ENCODE peak calls at places on chromosomes 1 and 21, in seven cellular contexts. M is upper lobe of left lung, Y is right lobe of liver, G is IMR-90, A is heart left ventricle, P is HepG2, L is K562. C is an unnamed sample. For H3K4me1, the result is how much of the 10 kb centered on the place peaks cover.

GRCh38 chr1:210294991-210295773 is 33.5 kb upstream of the HHAT start:
- ATAC-seq in A (peak), M (no peak), G (peak), Y (peak), L (no peak), P (no peak), C (no peak)

GRCh38 chr1:184965889-184966860 is 8.1 kb downstream of the NIBAN1 start:
- ATAC-seq in Y (no peak), M (no peak), P (no peak), L (peak), A (peak), G (peak), C (no peak)

GRCh38 chr1:58932820-58933598 is 149.2 kb upstream of the JUN start:
- ATAC-seq in Y (peak), A (peak), P (peak), M (peak), G (peak), L (no peak), C (peak)

GRCh38 chr1:167365360-167365759 is 144.7 kb downstream of the POU2F1 start:
- ATAC-seq in G (no peak), L (no peak), Y (no peak), A (no peak), M (no peak), P (no peak), C (no peak)

GRCh38 chr1:197435224-197435623 is 167.2 kb downstream of the CRB1 start:
- ATAC-seq in G (no peak), M (no peak), L (no peak), P (no peak), A (no peak), Y (no peak), C (no peak)

GRCh38 chr1:46646844-46647243 is 21.3 kb downstream of the ATPAF1 start:
- ATAC-seq in P (no peak), G (no peak), Y (no peak), M (no peak), L (no peak), A (no peak), C (no peak)

GRCh38 chr1:99978218-99978617 is 8.4 kb downstream of the SLC35A3 start:
- ATAC-seq in G (no peak), A (no peak), M (no peak), P (no peak), Y (no peak), L (peak), C (no peak)

GRCh38 chr1:29395724-29396437 is 159.6 kb downstream of the PTPRU start:
- ATAC-seq in M (no peak), Y (peak), G (no peak), L (no peak), P (no peak), A (no peak), C (no peak)

GRCh38 chr1:61626820-61627219 is 98.1 kb downstream of the TM2D1 start:
- ATAC-seq in L (no peak), P (no peak), Y (no peak), A (peak), G (no peak), M (no peak), C (peak)

GRCh38 chr1:36420409-36420808 is 22.7 kb upstream of the LSM10 start:
- ATAC-seq in G (no peak), A (no peak), L (no peak), M (no peak), Y (no peak), P (no peak), C (peak)

GRCh38 chr1:178038372-178038771 is 55.5 kb upstream of the RASAL2 start:
- ATAC-seq in G (no peak), Y (no peak), L (no peak), M (no peak), P (no peak), A (no peak), C (no peak)

GRCh38 chr1:105779727-105780126 is 1276.7 kb upstream of the PRMT6 start:
- ATAC-seq in Y (no peak), L (no peak), G (no peak), M (peak), A (no peak), P (no peak), C (no peak)

GRCh38 chr21:25550805-25551204 is 56.5 kb downstream of the MRPL39 start:
- ATAC-seq in P (no peak), Y (no peak), G (no peak), A (no peak), M (no peak), L (no peak), C (no peak)

GRCh38 chr1:55544826-55545225 is 329.7 kb upstream of the USP24 start:
- ATAC-seq in A (no peak), P (no peak), M (no peak), L (no peak), G (no peak), Y (no peak), C (no peak)

GRCh38 chr1:110829955-110830553 is 42.9 kb upstream of the CD53 start:
- ATAC-seq in G (peak), L (peak), P (peak), A (no peak), M (peak), Y (peak), C (no peak)

GRCh38 chr21:44006017-44006624 is 6.0 kb upstream of the TRAPPC10 start:
- ATAC-seq in L (peak), M (peak), P (peak), Y (peak), G (peak), A (peak), C (peak)

GRCh38 chr1:206967096-206967851 is 3.0 kb downstream of the FCAMR start:
- ATAC-seq in Y (peak), P (no peak), M (no peak), G (no peak), L (no peak), A (peak), C (no peak)

GRCh38 chr1:225509770-225510169 is 81.9 kb upstream of the LBR start:
- ATAC-seq in A (no peak), P (no peak), L (no peak), M (no peak), G (no peak), Y (no peak), C (no peak)

GRCh38 chr1:234093741-234094140 is 189.3 kb downstream of the SLC35F3 start:
- ATAC-seq in A (peak), M (peak), L (no peak), Y (no peak), G (no peak), P (peak), C (peak)

GRCh38 chr1:217048104-217048707 is 325.0 kb upstream of the ESRRG start:
- ATAC-seq in A (no peak), Y (no peak), P (peak), L (no peak), M (peak), G (no peak), C (no peak)

GRCh38 chr1:243542726-243543415 is 287.0 kb downstream of the SDCCAG8 start:
- ATAC-seq in G (no peak), L (no peak), Y (no peak), M (no peak), A (no peak), P (no peak), C (no peak)

GRCh38 chr1:79198841-79199240 is 192.3 kb upstream of the ADGRL4 start:
- ATAC-seq in Y (no peak), G (peak), L (no peak), P (no peak), M (no peak), A (no peak), C (no peak)

GRCh38 chr1:33081554-33082305 is 777 bp downstream of the AZIN2 start:
- ATAC-seq in L (peak), M (no peak), A (no peak), Y (no peak), G (peak), P (no peak), C (peak)

GRCh38 chr21:17726047-17726446 is 93.1 kb downstream of the C21orf91 start:
- ATAC-seq in L (peak), P (peak), Y (no peak), A (no peak), G (no peak), M (no peak), C (no peak)

GRCh38 chr1:247114351-247115140 is 10.4 kb upstream of the ZNF669 start:
- ATAC-seq in Y (no peak), G (no peak), M (peak), A (no peak), P (peak), L (no peak), C (no peak)

GRCh38 chr1:166029196-166029965 is 137.4 kb downstream of the FAM78B start:
- ATAC-seq in G (no peak), A (peak), Y (no peak), P (no peak), L (no peak), M (peak), C (no peak)

GRCh38 chr1:54273092-54273836 is 73.3 kb downstream of the MRPL37 start:
- ATAC-seq in A (peak), Y (peak), L (peak), P (no peak), M (peak), G (peak), C (peak)
- TF ChIP-seq CTCF in A (no peak), Y (no peak), L (peak), P (peak), M (peak), G (peak), C (no peak)

DNA sequence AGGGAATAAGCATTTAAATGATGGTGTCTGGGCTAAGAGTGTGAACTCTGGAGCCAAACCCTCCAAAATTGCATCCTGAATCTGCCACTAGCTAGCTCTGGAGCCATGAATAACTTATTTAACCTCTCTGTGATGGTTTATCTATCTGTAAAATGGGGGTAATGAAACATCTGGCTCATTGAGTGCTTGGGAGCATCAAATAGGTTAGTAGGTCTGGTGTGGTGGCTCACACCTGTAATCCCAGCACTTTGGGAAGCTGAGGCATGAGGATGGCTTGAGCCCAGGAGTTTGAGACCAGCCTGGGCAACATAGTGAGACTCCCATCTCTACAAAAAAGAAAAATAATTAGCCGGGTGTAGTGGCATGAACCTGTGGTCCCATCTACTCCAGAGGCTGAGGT is 42.8 kb downstream of the KIF1B start:
- ATAC-seq in M (no peak), L (no peak), P (no peak), Y (no peak), A (no peak), G (no peak), C (no peak)
- H3K4me1 ChIP-seq in M (under half), L (under half), P (under half), Y (under half), A (under half), G (under half), C (under half)

DNA sequence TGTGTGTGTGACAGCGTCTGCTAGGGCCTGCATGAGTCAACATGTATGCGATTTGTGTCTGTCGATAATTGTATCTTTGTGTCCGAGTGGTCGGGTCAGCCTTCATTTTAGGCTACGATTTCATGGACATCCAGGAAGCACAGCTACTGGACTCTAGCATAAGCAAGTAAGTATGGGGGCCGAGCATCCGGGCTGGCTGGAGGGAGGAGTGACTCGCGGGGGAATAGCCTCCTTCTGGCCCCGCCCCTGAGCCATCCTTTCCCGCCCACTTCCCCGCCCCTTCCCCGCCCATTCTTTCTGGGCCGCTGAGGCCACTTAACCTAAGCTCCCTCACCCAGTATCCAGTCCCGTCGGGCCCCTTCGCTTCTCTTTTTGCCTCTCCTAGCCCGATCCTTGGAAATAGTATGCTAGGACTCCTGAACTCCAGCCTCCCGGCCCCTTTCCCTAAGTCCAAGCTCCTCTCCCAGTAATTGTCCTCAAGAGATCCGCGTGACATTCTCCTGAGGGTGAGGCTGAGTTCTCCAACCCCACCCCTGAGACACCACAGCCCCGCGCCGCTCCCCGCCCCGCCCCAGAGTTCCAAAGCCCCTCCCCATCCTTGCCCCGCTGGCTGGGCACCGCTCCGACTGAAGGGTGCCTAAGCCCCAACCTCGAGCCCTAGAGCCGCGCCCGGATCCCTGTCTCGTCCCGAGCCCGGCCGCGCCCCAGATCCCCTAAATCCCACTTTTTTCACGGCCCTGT is 1.2 kb downstream of the MAP3K6 start:
- ATAC-seq in M (peak), A (peak), G (peak), L (peak), P (peak), Y (peak), C (peak)
- TF ChIP-seq POLR2A in M (peak), A (peak), G (no peak), L (peak), P (peak), Y (peak), C (peak)

GRCh38 chr1:34985063-34985770 is at the start of gene TMEM35B:
- ATAC-seq in G (peak), P (peak), L (peak), M (peak), A (peak), Y (peak), C (peak)
- TF ChIP-seq CTCF in G (peak), P (peak), L (peak), M (no peak), A (no peak), Y (no peak), C (peak)

GRCh38 chr1:22261580-22261979 is 118.7 kb upstream of the WNT4 start:
- ATAC-seq in L (no peak), P (no peak), Y (no peak), M (no peak), A (no peak), G (no peak), C (no peak)
- H3K4me1 ChIP-seq in L (under half), P (under half), Y (under half), M (under half), A (under half), G (under half), C (under half)

DNA sequence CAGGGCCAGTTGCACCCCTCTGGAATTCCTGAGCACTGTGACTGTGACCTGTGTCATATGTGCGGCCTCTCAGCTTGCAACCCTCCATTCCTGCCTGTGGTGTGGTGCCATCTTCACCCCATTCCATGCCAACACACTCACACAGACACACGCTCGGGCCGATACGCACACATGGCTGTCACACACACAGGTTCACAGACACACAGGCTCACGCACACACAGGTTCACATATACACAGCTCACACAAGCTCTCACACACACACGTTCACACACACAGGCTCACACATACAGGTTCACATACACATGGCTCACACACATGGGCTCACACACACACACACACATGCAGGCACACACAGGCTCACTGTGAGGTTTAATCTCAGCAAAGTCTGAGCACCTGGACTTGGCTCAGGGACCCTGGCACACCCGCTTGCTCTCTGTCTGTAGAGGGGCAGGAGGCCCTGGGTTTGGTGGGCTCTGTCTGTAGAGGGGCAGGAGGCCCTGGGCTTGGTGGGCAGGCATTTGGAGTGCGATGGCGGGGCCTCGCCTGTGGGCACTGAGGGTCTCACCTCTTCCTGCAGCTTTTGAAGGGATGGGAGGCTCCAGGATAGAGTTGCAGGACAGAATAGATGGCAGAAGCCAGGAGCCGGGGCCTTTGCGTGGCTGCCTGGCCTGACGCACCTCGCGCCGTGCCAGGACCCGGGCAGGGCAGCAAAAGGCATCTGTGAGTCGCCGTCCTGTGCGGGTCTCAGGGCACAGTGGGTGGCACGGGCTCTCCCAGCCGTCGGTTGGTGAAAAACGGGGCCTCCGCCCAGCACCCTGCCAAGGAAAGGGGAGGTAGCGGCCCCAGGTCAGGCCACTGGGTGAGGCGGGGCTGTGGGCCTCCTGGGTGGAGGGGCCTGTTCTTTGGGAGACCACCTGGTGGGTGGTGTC is 17.1 kb downstream of the COL18A1 start:
- ATAC-seq in A (no peak), M (no peak), G (no peak), Y (no peak), P (no peak), L (no peak), C (no peak)
- TF ChIP-seq POLR2A in A (no peak), M (no peak), G (no peak), Y (no peak), P (no peak), L (no peak), C (no peak)

DNA sequence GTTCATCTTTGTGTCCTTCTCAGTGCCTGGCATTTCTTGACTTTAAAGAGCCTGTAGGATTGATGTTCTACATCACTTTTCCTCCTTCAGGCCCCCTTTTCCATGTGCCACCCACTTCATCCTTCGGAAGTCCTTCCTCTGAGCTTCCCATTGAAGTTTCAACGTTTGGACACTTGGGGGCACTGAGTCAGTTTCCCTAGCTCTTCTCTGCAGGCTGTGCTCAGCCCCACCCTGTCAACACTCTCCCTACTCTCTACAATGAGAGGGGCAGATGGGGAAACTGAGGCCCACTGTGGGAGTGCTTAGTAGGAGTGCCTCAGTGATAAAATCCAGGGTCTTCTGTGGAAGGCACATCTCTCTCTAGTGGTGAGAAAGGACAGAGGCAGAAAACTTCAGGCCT is 11.9 kb downstream of the KCNJ10 start:
- ATAC-seq in A (no peak), Y (no peak), L (peak), M (no peak), P (no peak), G (peak), C (no peak)
- TF ChIP-seq CTCF in A (peak), Y (peak), L (peak), M (no peak), P (peak), G (no peak), C (peak)

GRCh38 chr1:182631058-182631677 is 27.0 kb upstream of the RGS16 start:
- ATAC-seq in G (no peak), P (no peak), Y (no peak), M (no peak), A (no peak), L (no peak), C (no peak)
- H3K4me1 ChIP-seq in G (under half), P (under half), Y (under half), M (under half), A (under half), L (under half), C (under half)

GRCh38 chr1:30929944-30930525 is 21.5 kb upstream of the SDC3 start:
- ATAC-seq in M (no peak), G (peak), L (peak), P (peak), A (peak), Y (no peak), C (no peak)
- TF ChIP-seq POLR2A in M (no peak), G (no peak), L (no peak), P (no peak), A (no peak), Y (no peak), C (no peak)

C was measured in gastroesophageal sphincter.